ENCODE peak calls at places on chromosomes 13 and 19, in nine cellular contexts. One of them, this sample, is unnamed. For H3K4me1, the result is how much of the 10 kb centered on the place peaks cover.

GRCh38 chr19:14611051-14611450 is 28.2 kb downstream of the CLEC17A start:
- DNase-seq in thoracic aorta: no peak
- DNase-seq in effector memory CD4-positive, alpha-beta T cell: no peak
- DNase-seq in left lung: no peak
- DNase-seq in H9: no peak
- DNase-seq in PC-3: no peak
- DNase-seq in spleen: no peak
- DNase-seq in Peyer's patch: no peak
- DNase-seq in ascending aorta: no peak
- DNase-seq in this sample: no peak

GRCh38 chr13:80038371-80038770 is 302.6 kb downstream of the SPRY2 start:
- DNase-seq in effector memory CD4-positive, alpha-beta T cell: no peak
- DNase-seq in spleen: no peak
- DNase-seq in ascending aorta: no peak
- DNase-seq in Peyer's patch: no peak
- DNase-seq in H9: no peak
- DNase-seq in left lung: no peak
- DNase-seq in PC-3: no peak
- DNase-seq in thoracic aorta: no peak
- DNase-seq in this sample: no peak

GRCh38 chr13:26601669-26602068 is 44.2 kb downstream of the WASF3 start:
- DNase-seq in Peyer's patch: no peak
- DNase-seq in H9: no peak
- DNase-seq in ascending aorta: no peak
- DNase-seq in PC-3: peak
- DNase-seq in thoracic aorta: no peak
- DNase-seq in left lung: no peak
- DNase-seq in effector memory CD4-positive, alpha-beta T cell: no peak
- DNase-seq in spleen: no peak
- DNase-seq in this sample: no peak

GRCh38 chr13:78587395-78587794 is 16.0 kb downstream of the POU4F1 start:
- DNase-seq in effector memory CD4-positive, alpha-beta T cell: no peak
- DNase-seq in Peyer's patch: no peak
- DNase-seq in H9: no peak
- DNase-seq in thoracic aorta: no peak
- DNase-seq in PC-3: no peak
- DNase-seq in left lung: no peak
- DNase-seq in ascending aorta: no peak
- DNase-seq in spleen: no peak
- DNase-seq in this sample: no peak

GRCh38 chr13:45119469-45119989 is 781 bp upstream of the GTF2F2 start:
- DNase-seq in PC-3: no peak
- DNase-seq in thoracic aorta: no peak
- DNase-seq in effector memory CD4-positive, alpha-beta T cell: peak
- DNase-seq in Peyer's patch: peak
- DNase-seq in left lung: no peak
- DNase-seq in spleen: no peak
- DNase-seq in ascending aorta: no peak
- DNase-seq in H9: no peak
- DNase-seq in this sample: no peak

GRCh38 chr19:872266-872951 is 12.9 kb downstream of the CFD start:
- DNase-seq in left lung: no peak
- DNase-seq in thoracic aorta: no peak
- DNase-seq in PC-3: peak
- DNase-seq in Peyer's patch: peak
- DNase-seq in H9: peak
- DNase-seq in spleen: peak
- DNase-seq in effector memory CD4-positive, alpha-beta T cell: peak
- DNase-seq in ascending aorta: no peak
- DNase-seq in this sample: peak

GRCh38 chr19:34278783-34279182 is 24.4 kb downstream of the GARRE1 start:
- DNase-seq in spleen: no peak
- DNase-seq in ascending aorta: no peak
- DNase-seq in H9: no peak
- DNase-seq in Peyer's patch: no peak
- DNase-seq in PC-3: no peak
- DNase-seq in thoracic aorta: no peak
- DNase-seq in effector memory CD4-positive, alpha-beta T cell: no peak
- DNase-seq in left lung: no peak
- DNase-seq in this sample: no peak

GRCh38 chr13:71632721-71633120 is 234.3 kb downstream of the DACH1 start:
- DNase-seq in ascending aorta: no peak
- DNase-seq in effector memory CD4-positive, alpha-beta T cell: no peak
- DNase-seq in left lung: no peak
- DNase-seq in H9: no peak
- DNase-seq in spleen: no peak
- DNase-seq in thoracic aorta: no peak
- DNase-seq in Peyer's patch: no peak
- DNase-seq in PC-3: no peak
- DNase-seq in this sample: no peak

GRCh38 chr19:38033658-38034150 is 126.7 kb downstream of the SIPA1L3 start:
- DNase-seq in PC-3: no peak
- DNase-seq in left lung: no peak
- DNase-seq in spleen: peak
- DNase-seq in thoracic aorta: no peak
- DNase-seq in ascending aorta: no peak
- DNase-seq in effector memory CD4-positive, alpha-beta T cell: no peak
- DNase-seq in Peyer's patch: peak
- DNase-seq in H9: peak
- DNase-seq in this sample: no peak

GRCh38 chr13:104017317-104017716 is 951.1 kb upstream of the SLC10A2 start:
- DNase-seq in PC-3: no peak
- DNase-seq in ascending aorta: no peak
- DNase-seq in thoracic aorta: no peak
- DNase-seq in effector memory CD4-positive, alpha-beta T cell: no peak
- DNase-seq in H9: no peak
- DNase-seq in left lung: no peak
- DNase-seq in spleen: no peak
- DNase-seq in Peyer's patch: no peak
- DNase-seq in this sample: no peak

GRCh38 chr13:61765181-61765742 is 349.6 kb upstream of the PCDH20 start:
- DNase-seq in effector memory CD4-positive, alpha-beta T cell: no peak
- DNase-seq in thoracic aorta: no peak
- DNase-seq in PC-3: no peak
- DNase-seq in ascending aorta: no peak
- DNase-seq in Peyer's patch: no peak
- DNase-seq in left lung: no peak
- DNase-seq in spleen: no peak
- DNase-seq in H9: no peak
- DNase-seq in this sample: no peak

GRCh38 chr13:59276436-59276835 is 887.3 kb downstream of the DIAPH3 start:
- DNase-seq in thoracic aorta: no peak
- DNase-seq in ascending aorta: no peak
- DNase-seq in left lung: no peak
- DNase-seq in PC-3: no peak
- DNase-seq in effector memory CD4-positive, alpha-beta T cell: no peak
- DNase-seq in Peyer's patch: no peak
- DNase-seq in H9: no peak
- DNase-seq in spleen: no peak
- DNase-seq in this sample: no peak

GRCh38 chr13:59274958-59275727 is 888.6 kb downstream of the DIAPH3 start:
- DNase-seq in effector memory CD4-positive, alpha-beta T cell: no peak
- DNase-seq in ascending aorta: no peak
- DNase-seq in thoracic aorta: no peak
- DNase-seq in PC-3: no peak
- DNase-seq in left lung: no peak
- DNase-seq in Peyer's patch: no peak
- DNase-seq in spleen: no peak
- DNase-seq in H9: no peak
- DNase-seq in this sample: no peak

GRCh38 chr13:59279024-59279423 is 884.7 kb downstream of the DIAPH3 start:
- DNase-seq in Peyer's patch: no peak
- DNase-seq in effector memory CD4-positive, alpha-beta T cell: no peak
- DNase-seq in spleen: no peak
- DNase-seq in left lung: no peak
- DNase-seq in PC-3: no peak
- DNase-seq in H9: no peak
- DNase-seq in thoracic aorta: no peak
- DNase-seq in ascending aorta: no peak
- DNase-seq in this sample: no peak

GRCh38 chr13:59281453-59281852 is 882.3 kb downstream of the DIAPH3 start:
- DNase-seq in Peyer's patch: no peak
- DNase-seq in effector memory CD4-positive, alpha-beta T cell: no peak
- DNase-seq in spleen: no peak
- DNase-seq in ascending aorta: no peak
- DNase-seq in left lung: no peak
- DNase-seq in PC-3: no peak
- DNase-seq in thoracic aorta: no peak
- DNase-seq in H9: no peak
- DNase-seq in this sample: no peak

GRCh38 chr13:59277106-59277505 is 886.6 kb downstream of the DIAPH3 start:
- DNase-seq in Peyer's patch: no peak
- DNase-seq in spleen: no peak
- DNase-seq in ascending aorta: no peak
- DNase-seq in thoracic aorta: no peak
- DNase-seq in effector memory CD4-positive, alpha-beta T cell: no peak
- DNase-seq in PC-3: no peak
- DNase-seq in H9: no peak
- DNase-seq in left lung: no peak
- DNase-seq in this sample: no peak
- H3K4me1 ChIP-seq in Peyer's patch: under half
- H3K4me1 ChIP-seq in spleen: under half
- H3K4me1 ChIP-seq in ascending aorta: under half
- H3K4me1 ChIP-seq in thoracic aorta: under half
- H3K4me1 ChIP-seq in effector memory CD4-positive, alpha-beta T cell: under half
- H3K4me1 ChIP-seq in PC-3: under half
- H3K4me1 ChIP-seq in H9: under half
- H3K4me1 ChIP-seq in left lung: under half
- H3K4me1 ChIP-seq in this sample: under half

DNA sequence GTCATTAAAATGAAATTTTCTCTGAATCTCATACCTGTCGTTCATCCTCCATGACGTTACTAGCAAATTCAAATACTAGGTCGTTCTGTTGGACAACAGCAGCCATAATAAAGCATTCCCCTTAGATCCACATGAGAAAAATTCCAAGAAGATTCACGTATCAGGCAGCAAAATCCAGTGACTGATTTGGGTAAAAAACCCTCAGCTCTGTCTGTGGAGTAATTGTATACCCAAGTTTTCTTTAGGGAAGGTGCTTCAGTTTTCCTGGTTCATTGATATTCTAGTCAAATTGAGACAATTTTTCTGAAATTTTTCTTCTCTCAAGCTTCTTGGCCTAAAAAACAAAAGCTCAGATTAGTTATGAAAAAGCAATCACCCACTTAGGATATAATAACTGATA is 37.2 kb downstream of the ELF1 start:
- DNase-seq in H9: no peak
- DNase-seq in Peyer's patch: no peak
- DNase-seq in left lung: no peak
- DNase-seq in PC-3: no peak
- DNase-seq in thoracic aorta: no peak
- DNase-seq in effector memory CD4-positive, alpha-beta T cell: no peak
- DNase-seq in spleen: no peak
- DNase-seq in ascending aorta: no peak
- DNase-seq in this sample: no peak
- H3K27ac ChIP-seq in H9: no peak
- H3K27ac ChIP-seq in Peyer's patch: peak
- H3K27ac ChIP-seq in left lung: peak
- H3K27ac ChIP-seq in PC-3: no peak
- H3K27ac ChIP-seq in thoracic aorta: peak
- H3K27ac ChIP-seq in effector memory CD4-positive, alpha-beta T cell: peak
- H3K27ac ChIP-seq in spleen: peak
- H3K27ac ChIP-seq in ascending aorta: peak
- H3K27ac ChIP-seq in this sample: peak

GRCh38 chr19:40599331-40600085 is 1.7 kb upstream of the LTBP4 start:
- DNase-seq in PC-3: peak
- DNase-seq in effector memory CD4-positive, alpha-beta T cell: no peak
- DNase-seq in left lung: no peak
- DNase-seq in H9: peak
- DNase-seq in thoracic aorta: no peak
- DNase-seq in ascending aorta: no peak
- DNase-seq in spleen: no peak
- DNase-seq in Peyer's patch: no peak
- DNase-seq in this sample: peak
- H3K4me1 ChIP-seq in PC-3: under half
- H3K4me1 ChIP-seq in effector memory CD4-positive, alpha-beta T cell: half or more
- H3K4me1 ChIP-seq in left lung: under half
- H3K4me1 ChIP-seq in H9: under half
- H3K4me1 ChIP-seq in thoracic aorta: half or more
- H3K4me1 ChIP-seq in ascending aorta: under half
- H3K4me1 ChIP-seq in spleen: under half
- H3K4me1 ChIP-seq in Peyer's patch: under half
- H3K4me1 ChIP-seq in this sample: under half

GRCh38 chr19:54391589-54392061 is 23.6 kb upstream of the TTYH1 start:
- DNase-seq in left lung: no peak
- DNase-seq in PC-3: peak
- DNase-seq in spleen: no peak
- DNase-seq in thoracic aorta: no peak
- DNase-seq in H9: peak
- DNase-seq in effector memory CD4-positive, alpha-beta T cell: no peak
- DNase-seq in ascending aorta: no peak
- DNase-seq in Peyer's patch: no peak
- DNase-seq in this sample: no peak

GRCh38 chr19:54390942-54391577 is 24.2 kb upstream of the TTYH1 start:
- DNase-seq in thoracic aorta: no peak
- DNase-seq in PC-3: peak
- DNase-seq in left lung: no peak
- DNase-seq in spleen: no peak
- DNase-seq in ascending aorta: no peak
- DNase-seq in Peyer's patch: no peak
- DNase-seq in effector memory CD4-positive, alpha-beta T cell: peak
- DNase-seq in H9: peak
- DNase-seq in this sample: peak

GRCh38 chr19:54388803-54389144 is 24.0 kb upstream of the LAIR1 start:
- DNase-seq in ascending aorta: no peak
- DNase-seq in effector memory CD4-positive, alpha-beta T cell: no peak
- DNase-seq in PC-3: no peak
- DNase-seq in H9: no peak
- DNase-seq in spleen: no peak
- DNase-seq in left lung: no peak
- DNase-seq in Peyer's patch: no peak
- DNase-seq in thoracic aorta: no peak
- DNase-seq in this sample: no peak

GRCh38 chr19:54389556-54389955 is 24.8 kb upstream of the LAIR1 start:
- DNase-seq in effector memory CD4-positive, alpha-beta T cell: no peak
- DNase-seq in left lung: no peak
- DNase-seq in H9: no peak
- DNase-seq in Peyer's patch: no peak
- DNase-seq in thoracic aorta: no peak
- DNase-seq in PC-3: no peak
- DNase-seq in spleen: no peak
- DNase-seq in ascending aorta: no peak
- DNase-seq in this sample: no peak

DNA sequence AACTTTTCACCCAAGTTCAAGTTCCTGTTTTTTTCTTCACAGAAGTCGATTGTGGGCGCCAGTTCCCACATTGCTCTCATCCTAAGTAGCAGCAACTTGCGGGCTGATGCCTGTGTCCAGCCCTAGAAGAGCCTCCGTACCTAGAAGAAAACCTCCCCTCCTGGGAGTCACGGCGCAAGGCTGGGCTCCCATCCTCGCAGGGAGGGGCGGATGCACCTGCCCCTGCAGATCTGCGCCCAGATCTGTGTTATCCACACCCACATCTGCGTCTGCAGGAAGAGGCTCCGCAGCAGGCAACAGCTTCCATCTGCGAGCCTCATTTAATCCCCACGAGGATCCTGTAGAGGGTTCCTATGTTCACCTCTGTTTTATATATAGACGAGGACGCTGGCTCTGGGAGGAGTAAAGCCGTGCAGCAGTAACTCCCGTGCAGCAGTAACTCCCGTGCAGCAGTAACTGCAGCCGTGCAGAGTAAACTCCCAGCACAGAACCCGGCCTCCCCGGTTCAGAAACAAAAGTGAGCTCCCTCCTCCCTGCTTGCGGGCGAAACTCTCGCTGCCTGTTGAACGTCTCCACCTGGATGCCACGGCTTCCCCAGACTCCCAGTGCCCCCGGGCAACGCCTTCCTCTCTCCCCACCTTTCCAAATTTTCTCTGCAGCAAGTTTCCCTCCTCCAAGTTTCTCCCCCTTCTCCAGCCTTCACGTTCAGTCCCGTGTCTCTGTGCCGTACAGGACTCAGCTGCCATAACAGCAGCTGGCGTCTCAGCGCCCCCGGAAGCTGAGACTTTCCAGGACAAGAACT is 23.5 kb upstream of the LAIR1 start:
- DNase-seq in effector memory CD4-positive, alpha-beta T cell: no peak
- DNase-seq in left lung: peak
- DNase-seq in thoracic aorta: no peak
- DNase-seq in ascending aorta: no peak
- DNase-seq in PC-3: no peak
- DNase-seq in spleen: peak
- DNase-seq in Peyer's patch: peak
- DNase-seq in H9: no peak
- DNase-seq in this sample: no peak
- H3K27ac ChIP-seq in effector memory CD4-positive, alpha-beta T cell: peak
- H3K27ac ChIP-seq in left lung: peak
- H3K27ac ChIP-seq in thoracic aorta: no peak
- H3K27ac ChIP-seq in ascending aorta: no peak
- H3K27ac ChIP-seq in PC-3: no peak
- H3K27ac ChIP-seq in spleen: peak
- H3K27ac ChIP-seq in Peyer's patch: peak
- H3K27ac ChIP-seq in H9: no peak
- H3K27ac ChIP-seq in this sample: no peak